ENCODE peak calls at places on chromosomes 12 and 14, in four cellular contexts. I is upper lobe of left lung, Q is A549, D is stomach. N is an unnamed sample.

GRCh38 chr14:101789222-101789621 is 27.7 kb downstream of the PPP2R5C start:
- DNase-seq in D (no peak), I (no peak), Q (no peak), N (no peak)

GRCh38 chr12:101616027-101616494 is 21.3 kb downstream of the MYBPC1 start:
- DNase-seq in D (no peak), Q (no peak), I (no peak), N (peak)

GRCh38 chr14:23640524-23641141 is 4.5 kb downstream of the DHRS2 start:
- DNase-seq in Q (no peak), I (no peak), D (no peak), N (peak)

GRCh38 chr12:52837781-52838736 is 3.9 kb upstream of the KRT79 start:
- DNase-seq in Q (no peak), I (no peak), D (no peak), N (no peak)

GRCh38 chr12:95402096-95402495 is 71.9 kb upstream of the METAP2 start:
- DNase-seq in I (no peak), D (no peak), Q (no peak), N (no peak)

GRCh38 chr12:57323402-57323801 is 72.4 kb upstream of the STAC3 start:
- DNase-seq in Q (no peak), I (no peak), D (no peak), N (no peak)

GRCh38 chr12:51817027-51817953 is 31.2 kb downstream of the FIGNL2 start:
- DNase-seq in I (no peak), D (no peak), Q (no peak), N (no peak)

GRCh38 chr14:34231626-34232025 is 230.4 kb downstream of the SPTSSA start:
- DNase-seq in I (no peak), D (peak), Q (no peak), N (peak)

GRCh38 chr12:5694759-5695409 is 250.2 kb downstream of the ANO2 start:
- DNase-seq in Q (no peak), D (no peak), I (no peak), N (no peak)

GRCh38 chr14:96626916-96627315 is 124.7 kb downstream of the PAPOLA start:
- DNase-seq in I (no peak), Q (no peak), D (no peak), N (no peak)

GRCh38 chr12:50661300-50662120 is 102.4 kb upstream of the ATF1 start:
- DNase-seq in Q (no peak), D (no peak), I (no peak), N (no peak)

GRCh38 chr12:103848132-103848531 is 7.1 kb upstream of the NT5DC3 start:
- DNase-seq in I (no peak), Q (peak), D (no peak), N (no peak)

GRCh38 chr14:52917732-52918131 is 33.1 kb downstream of the FERMT2 start:
- DNase-seq in Q (no peak), I (no peak), D (no peak), N (no peak)

GRCh38 chr12:87383705-87384104 is 645.5 kb downstream of the C12orf50 start:
- DNase-seq in I (no peak), Q (no peak), D (no peak), N (no peak)

GRCh38 chr12:21656931-21657335 is 709 bp downstream of the LDHB start:
- DNase-seq in I (peak), Q (peak), D (peak), N (peak)

GRCh38 chr12:95218852-95219171 is 1.2 kb downstream of the VEZT start:
- DNase-seq in I (peak), Q (peak), D (no peak), N (no peak)

GRCh38 chr12:2794261-2794735 is 472 bp upstream of the FKBP4 start:
- DNase-seq in D (no peak), Q (no peak), I (no peak), N (no peak)

GRCh38 chr12:79420146-79420618 is 270.6 kb downstream of the PAWR start:
- DNase-seq in Q (peak), I (no peak), D (no peak), N (no peak)

GRCh38 chr12:41151789-41152188 is 36.3 kb upstream of the PDZRN4 start:
- DNase-seq in D (no peak), I (no peak), Q (peak), N (no peak)

GRCh38 chr12:45789025-45789424 is 59.5 kb downstream of the ARID2 start:
- DNase-seq in D (no peak), I (no peak), Q (peak), N (peak)

GRCh38 chr12:91890742-91891141 is 254.9 kb downstream of the BTG1 start:
- DNase-seq in Q (peak), I (no peak), D (no peak), N (no peak)

GRCh38 chr14:64817631-64818030 is 62.1 kb downstream of the SPTB start:
- DNase-seq in Q (no peak), D (no peak), I (no peak), N (no peak)

GRCh38 chr14:104640681-104641080 is 36.1 kb upstream of the TMEM179 start:
- DNase-seq in D (no peak), Q (no peak), I (no peak), N (no peak)

GRCh38 chr12:5442251-5443006 is 10.5 kb downstream of the NTF3 start:
- DNase-seq in I (no peak), D (no peak), Q (peak), N (no peak)

GRCh38 chr12:65306603-65307501 is 28.4 kb downstream of the MSRB3 start:
- DNase-seq in I (no peak), D (no peak), Q (peak), N (no peak)

GRCh38 chr14:95313707-95314106 is 6.0 kb downstream of the CLMN start:
- DNase-seq in D (peak), I (peak), Q (peak), N (peak)

GRCh38 chr12:48810817-48811453 is 7.4 kb upstream of the CACNB3 start:
- DNase-seq in D (no peak), Q (peak), I (no peak), N (no peak)

GRCh38 chr14:24252289-24253124 is 10.1 kb upstream of the TINF2 start:
- DNase-seq in Q (no peak), I (no peak), D (no peak), N (no peak)

GRCh38 chr14:64910847-64911495 is 3.3 kb upstream of the CHURC1 start:
- DNase-seq in I (no peak), Q (peak), D (no peak), N (no peak)

GRCh38 chr12:57430117-57430930 is 519 bp downstream of the R3HDM2 start:
- DNase-seq in I (peak), D (peak), Q (no peak), N (no peak)

GRCh38 chr12:80282761-80283160 is 161.3 kb upstream of the PTPRQ start:
- DNase-seq in D (no peak), I (no peak), Q (no peak), N (no peak)

DNA sequence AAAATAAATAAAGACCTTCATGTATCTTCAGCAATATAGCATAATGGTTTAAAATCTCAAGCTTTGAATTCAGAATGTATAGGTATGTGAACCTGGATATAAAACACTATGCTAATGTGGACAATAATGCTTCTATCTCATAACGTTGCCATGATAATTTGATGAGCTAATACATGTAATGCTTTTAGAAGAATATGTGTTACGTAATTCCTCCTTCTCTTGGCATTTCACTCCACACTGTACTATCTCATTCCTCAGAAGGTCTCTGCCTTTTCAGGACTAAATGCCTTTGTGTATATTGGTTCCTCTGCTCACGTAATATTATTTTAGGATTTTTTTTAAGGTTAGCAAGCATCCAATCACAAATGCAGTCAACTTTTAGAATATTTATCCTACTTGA is 86.5 kb downstream of the FOXA1 start:
- DNase-seq in I (no peak), Q (no peak), D (no peak), N (no peak)
- TF ChIP-seq EP300 in I (no peak), Q (no peak), D (no peak), N (no peak)

GRCh38 chr12:88522961-88523360 is 57.3 kb downstream of the KITLG start:
- DNase-seq in I (no peak), Q (no peak), D (no peak), N (no peak)
- H3K27ac ChIP-seq in I (no peak), Q (no peak), D (no peak), N (no peak)

DNA sequence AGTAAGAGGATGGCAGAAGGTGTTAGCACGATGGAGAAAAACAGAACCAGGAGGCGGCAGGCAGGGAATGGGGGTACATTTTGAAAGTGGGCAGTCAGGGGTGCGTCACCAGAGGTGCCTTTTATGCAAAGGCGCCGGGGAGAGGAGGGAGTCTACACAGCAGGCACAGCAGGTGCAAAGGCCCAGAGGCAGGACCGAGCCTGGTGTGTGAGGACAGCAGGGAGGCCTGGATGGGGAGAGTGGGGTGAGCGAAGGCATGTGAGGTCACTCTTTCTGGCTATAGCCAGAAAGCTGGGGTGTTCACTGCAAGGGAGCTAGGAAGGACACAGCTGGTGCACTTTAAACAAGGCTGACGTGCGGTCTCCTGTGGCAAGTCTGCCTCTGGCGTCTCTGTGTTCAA is 65.0 kb downstream of the NCOR2 start:
- DNase-seq in D (no peak), Q (no peak), I (no peak), N (no peak)
- TF ChIP-seq EP300 in D (no peak), Q (no peak), I (no peak), N (no peak)

GRCh38 chr14:74660863-74661262 is 48.8 kb upstream of the LTBP2 start:
- DNase-seq in D (no peak), Q (no peak), I (no peak), N (no peak)

GRCh38 chr14:74656964-74657363 is 44.9 kb upstream of the LTBP2 start:
- DNase-seq in Q (no peak), D (no peak), I (no peak), N (no peak)

GRCh38 chr14:74661726-74662450 is 49.9 kb upstream of the LTBP2 start:
- DNase-seq in I (no peak), Q (no peak), D (no peak), N (peak)

GRCh38 chr14:74658535-74659130 is 46.6 kb upstream of the LTBP2 start:
- DNase-seq in Q (no peak), I (no peak), D (no peak), N (no peak)

DNA sequence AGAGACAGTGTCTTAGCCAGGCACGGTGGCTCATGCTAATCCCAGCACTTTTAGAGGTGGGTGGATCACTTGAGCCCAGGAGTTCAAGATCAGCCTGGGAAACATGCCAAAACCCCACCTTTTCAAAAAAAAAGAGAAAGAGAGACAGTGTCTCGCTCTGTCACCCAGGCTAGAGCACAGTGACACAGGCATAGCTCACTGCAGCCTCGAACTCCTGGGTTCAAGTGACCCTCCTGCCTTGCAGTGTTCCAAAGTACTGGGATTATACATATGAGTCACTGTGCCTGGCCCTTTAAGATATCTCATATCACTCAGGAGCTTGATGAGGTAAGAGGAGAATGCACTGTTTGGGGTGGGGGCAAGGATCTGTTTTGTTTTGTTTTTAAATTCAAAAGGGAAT is 48.1 kb upstream of the LTBP2 start:
- DNase-seq in Q (no peak), D (no peak), I (no peak), N (no peak)
- H3K27ac ChIP-seq in Q (no peak), D (no peak), I (no peak), N (no peak)

DNA sequence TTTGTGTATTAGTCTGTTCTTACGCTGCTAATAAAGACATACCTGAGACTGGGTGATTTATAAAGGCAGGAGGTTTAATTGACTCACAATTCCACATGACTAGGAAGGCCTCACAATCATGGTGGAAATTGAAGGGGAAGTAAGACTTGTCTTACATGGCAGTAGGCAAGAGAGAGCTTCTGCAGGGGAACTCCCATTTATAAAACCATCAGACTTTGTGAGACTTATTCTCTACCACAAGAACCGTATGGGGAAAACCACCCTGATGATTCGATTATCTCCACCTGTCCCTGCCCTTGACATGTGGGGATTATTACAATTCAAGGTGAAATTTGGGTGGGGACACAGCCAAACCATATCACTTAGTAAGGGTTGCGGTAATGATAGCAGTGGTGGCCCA is 833.1 kb downstream of the FLRT2 start:
- DNase-seq in Q (no peak), D (no peak), I (no peak), N (no peak)
- TF ChIP-seq EP300 in Q (no peak), D (no peak), I (no peak), N (no peak)

GRCh38 chr12:121789233-121789781 is 4.2 kb downstream of the RHOF start:
- DNase-seq in Q (no peak), D (no peak), I (no peak), N (no peak)
- H3K27ac ChIP-seq in Q (peak), D (peak), I (peak), N (peak)

GRCh38 chr14:100190126-100190525 is 30.7 kb upstream of the DEGS2 start:
- DNase-seq in D (no peak), Q (no peak), I (no peak), N (no peak)

GRCh38 chr14:100192672-100193416 is 33.4 kb upstream of the DEGS2 start:
- DNase-seq in D (peak), Q (peak), I (peak), N (peak)

GRCh38 chr14:100192250-100192671 is 32.8 kb upstream of the DEGS2 start:
- DNase-seq in Q (no peak), D (no peak), I (no peak), N (no peak)

GRCh38 chr14:100193417-100194357 is 34.2 kb upstream of the DEGS2 start:
- DNase-seq in D (no peak), Q (no peak), I (no peak), N (no peak)

DNA sequence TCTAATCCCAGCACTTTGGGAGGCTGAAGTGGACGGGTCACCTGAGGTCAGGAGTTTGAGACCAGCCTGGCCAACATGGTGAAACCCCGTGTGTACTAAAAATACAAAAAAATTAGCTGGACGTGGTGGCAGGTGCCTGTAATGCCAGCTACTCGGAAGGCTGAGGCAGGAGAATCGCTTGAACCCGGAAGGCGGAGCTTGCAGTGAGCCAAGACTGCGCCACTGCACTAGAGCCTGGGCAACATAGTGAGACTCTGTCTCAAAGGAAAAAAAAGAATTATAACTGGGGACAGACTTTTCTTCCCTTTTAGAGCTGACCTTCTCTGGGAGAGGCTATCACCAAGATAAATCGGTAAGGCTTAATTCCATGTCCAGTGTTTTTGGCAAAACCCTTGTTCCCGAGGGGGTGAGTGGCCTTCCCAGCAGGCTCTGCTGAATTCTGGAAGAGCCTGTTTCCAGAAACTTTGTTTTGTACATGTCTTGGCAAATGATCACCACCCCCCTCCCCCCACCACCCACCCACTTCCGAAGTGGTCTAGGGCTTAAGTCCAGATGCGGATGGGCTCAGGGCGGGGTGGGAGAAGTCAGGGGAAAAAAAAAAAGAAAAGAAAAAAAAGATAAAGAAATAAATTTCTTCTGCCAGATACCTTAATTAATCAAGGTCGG is 32.3 kb upstream of the DEGS2 start:
- DNase-seq in D (no peak), Q (no peak), I (no peak), N (no peak)
- TF ChIP-seq EP300 in D (no peak), Q (no peak), I (no peak), N (no peak)

GRCh38 chr12:1692895-1693294 is 2.0 kb downstream of the ADIPOR2 start:
- DNase-seq in I (no peak), D (no peak), Q (no peak), N (no peak)

GRCh38 chr12:1695836-1696670 is 5.2 kb downstream of the ADIPOR2 start:
- DNase-seq in Q (no peak), D (no peak), I (no peak), N (no peak)

GRCh38 chr12:1690578-1691122 is at the start of gene ADIPOR2:
- DNase-seq in I (peak), Q (peak), D (peak), N (peak)

GRCh38 chr12:1691123-1692007 is 495 bp downstream of the ADIPOR2 start:
- DNase-seq in D (peak), I (peak), Q (no peak), N (peak)

DNA sequence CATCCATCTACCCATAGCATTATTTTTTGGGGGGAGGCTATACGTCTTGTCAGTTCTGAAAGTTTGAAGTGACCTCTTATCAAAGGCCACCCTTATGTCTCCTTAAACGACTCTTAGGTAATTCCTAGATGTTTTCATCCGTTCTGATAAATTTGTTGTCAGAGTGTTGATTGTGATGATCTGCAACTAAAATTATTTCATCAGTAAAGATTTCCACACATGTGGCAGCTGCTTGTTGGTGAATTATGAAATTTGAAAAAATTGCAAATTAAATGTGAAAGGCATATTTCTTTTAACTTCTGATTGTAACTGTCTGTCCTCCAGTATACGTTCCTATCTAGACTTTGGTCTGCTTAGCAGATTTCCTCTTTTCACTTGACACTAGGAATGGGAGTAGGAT is 1.4 kb downstream of the ADIPOR2 start:
- DNase-seq in I (no peak), Q (no peak), D (no peak), N (no peak)
- H3K27ac ChIP-seq in I (peak), Q (peak), D (peak), N (peak)

GRCh38 chr12:105946541-105946940 is 192.2 kb downstream of the NUAK1 start:
- DNase-seq in D (no peak), I (no peak), Q (no peak), N (no peak)
- TF ChIP-seq EP300 in D (no peak), I (no peak), Q (no peak), N (no peak)

N was measured in tibial nerve.